ENCODE peak calls at places on chromosomes 12 and 14, in ten cellular contexts. L, E, D, X, K, N, B, J, M and P are unnamed samples.

GRCh38 chr12:71872999-71873398 is 33.4 kb downstream of the TBC1D15 start:
- DNase-seq in L (no peak), E (no peak), D (no peak), X (no peak), K (no peak), N (no peak), B (no peak), J (no peak), M (no peak), P (no peak)

GRCh38 chr14:85867450-85867849 is 337.5 kb downstream of the FLRT2 start:
- DNase-seq in L (no peak), E (no peak), D (no peak), X (no peak), K (no peak), N (no peak), B (no peak), J (no peak), M (no peak), P (no peak)

GRCh38 chr14:103848720-103849077 is 1.3 kb upstream of the PPP1R13B start:
- DNase-seq in L (no peak), E (no peak), D (peak; percentile 36), X (no peak), K (no peak), N (no peak), B (no peak), J (no peak), M (no peak), P (no peak)

GRCh38 chr12:130481392-130481879 is 143.7 kb downstream of the PIWIL1 start:
- DNase-seq in L (peak; percentile 47), E (no peak), D (no peak), X (no peak), K (no peak), N (no peak), B (no peak), J (no peak), M (no peak), P (no peak)

GRCh38 chr14:36529062-36529461 is 9.0 kb upstream of the NKX2-1 start:
- DNase-seq in L (no peak), E (no peak), D (no peak), X (no peak), K (no peak), N (no peak), B (no peak), J (no peak), M (no peak), P (no peak)

GRCh38 chr12:497501-498160 is 37.9 kb downstream of the B4GALNT3 start:
- DNase-seq in L (no peak), E (no peak), D (no peak), X (peak; percentile 37), K (no peak), N (no peak), B (peak; percentile 49), J (no peak), M (no peak), P (no peak)

GRCh38 chr12:89454080-89454848 is 70.3 kb downstream of the GALNT4 start:
- DNase-seq in L (no peak), E (no peak), D (peak; percentile 25), X (no peak), K (no peak), N (no peak), B (peak; percentile 47), J (peak; percentile 41), M (peak; percentile 44), P (no peak)

GRCh38 chr14:77409131-77409533 is 14.2 kb downstream of the NOXRED1 start:
- DNase-seq in L (no peak), E (no peak), D (no peak), X (no peak), K (no peak), N (no peak), B (no peak), J (peak; percentile 52), M (peak; percentile 48), P (peak; percentile 18)

DNA sequence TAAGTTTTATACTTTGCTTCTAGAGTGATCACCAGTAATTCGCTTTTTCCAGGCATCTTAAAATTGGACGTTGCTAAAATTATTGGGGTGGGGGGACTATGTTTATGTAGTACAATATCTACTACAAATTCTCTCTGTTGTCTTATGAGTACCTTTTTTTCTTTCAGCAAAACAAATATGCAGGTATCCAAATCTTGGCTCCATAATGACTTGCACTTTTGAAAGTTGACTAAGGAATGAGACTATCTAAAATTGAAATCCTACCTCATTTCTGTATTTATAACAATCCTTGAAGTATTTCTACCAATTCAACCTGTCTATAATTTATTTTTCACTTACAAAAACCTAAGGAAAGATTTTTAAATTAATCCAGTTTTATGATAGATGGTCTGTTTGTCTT is 2.4 kb downstream of the DYNC1H1 start:
- DNase-seq in L (no peak), E (no peak), D (no peak), X (no peak), K (no peak), N (no peak), B (no peak), J (no peak), M (no peak), P (no peak)
- H3K4me3 ChIP-seq in L (peak overlapping the region; percentile 79), E (no peak overlapping the region), D (peak overlapping the region; percentile 99), X (no peak overlapping the region), K (no peak overlapping the region), N (peak overlapping the region; percentile 98), B (peak overlapping the region; percentile 95), J (peak overlapping the region; percentile 98), M (peak overlapping the region; percentile 92), P (no peak overlapping the region)

GRCh38 chr12:52035926-52036325 is 15.3 kb upstream of the NR4A1 start:
- DNase-seq in L (no peak), E (no peak), D (no peak), X (no peak), K (no peak), N (no peak), B (no peak), J (no peak), M (no peak), P (no peak)

GRCh38 chr12:52036587-52037171 is 14.6 kb upstream of the NR4A1 start:
- DNase-seq in L (no peak), E (peak; percentile 92), D (peak; percentile 94), X (no peak), K (peak; percentile 79), N (peak; percentile 95), B (peak; percentile 88), J (peak; percentile 72), M (peak; percentile 82), P (peak; percentile 92)

GRCh38 chr12:52041032-52041431 is 10.2 kb upstream of the NR4A1 start:
- DNase-seq in L (no peak), E (no peak), D (no peak), X (no peak), K (no peak), N (no peak), B (no peak), J (no peak), M (no peak), P (no peak)

GRCh38 chr12:52037248-52037861 is 13.9 kb upstream of the NR4A1 start:
- DNase-seq in L (no peak), E (no peak), D (peak; percentile 66), X (no peak), K (peak; percentile 75), N (peak; percentile 84), B (peak; percentile 67), J (peak; percentile 62), M (peak; percentile 60), P (no peak)

DNA sequence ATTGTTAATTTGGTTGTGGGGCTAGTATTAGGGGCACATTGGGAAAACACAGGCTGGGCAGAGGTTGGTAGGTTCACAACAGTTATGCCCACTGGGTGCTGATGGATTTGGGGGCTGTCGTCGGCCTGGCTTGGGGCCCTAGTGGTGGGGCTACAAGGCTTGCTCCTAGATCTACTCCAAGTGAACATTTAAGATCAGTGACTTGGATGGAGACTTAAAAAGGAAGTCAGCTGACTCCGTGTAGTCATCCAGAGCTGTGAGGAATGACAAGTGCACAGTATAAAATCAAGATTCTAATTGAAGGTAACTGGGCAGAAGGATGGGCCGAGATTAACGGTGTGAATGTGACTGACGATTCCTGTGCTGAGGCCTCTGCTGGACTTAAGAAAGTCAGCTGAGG is 12.8 kb upstream of the NR4A1 start:
- DNase-seq in L (no peak), E (no peak), D (no peak), X (no peak), K (no peak), N (no peak), B (no peak), J (peak; percentile 29), M (peak; percentile 53), P (no peak)
- H3K4me3 ChIP-seq in L (no peak overlapping the region), E (no peak overlapping the region), D (peak overlapping the region; percentile 84), X (peak overlapping the region; percentile 39), K (peak overlapping the region; percentile 75), N (peak overlapping the region; percentile 76), B (no peak overlapping the region), J (no peak overlapping the region), M (no peak overlapping the region), P (no peak overlapping the region)

DNA sequence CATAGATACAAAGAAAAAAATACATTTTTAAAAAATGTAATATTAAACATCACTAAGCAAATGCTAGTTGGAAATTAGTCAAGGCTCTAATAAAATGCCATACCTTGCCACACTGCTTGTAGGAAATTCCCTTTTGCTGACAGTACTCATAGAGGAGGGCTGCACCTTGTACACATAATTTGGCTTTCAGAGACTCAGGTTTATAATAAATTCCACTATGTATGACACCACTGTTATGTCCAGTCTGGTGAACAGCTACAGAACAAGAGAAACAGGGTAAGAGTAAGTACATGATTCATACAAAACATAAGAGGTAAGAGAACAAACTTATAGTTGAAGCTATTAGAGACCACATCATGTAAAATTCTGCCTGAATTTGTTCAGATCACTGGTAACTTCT is 10.1 kb downstream of the L2HGDH start:
- DNase-seq in L (no peak), E (no peak), D (no peak), X (no peak), K (no peak), N (no peak), B (no peak), J (no peak), M (no peak), P (no peak)
- H3K4me3 ChIP-seq in L (no peak overlapping the region), E (no peak overlapping the region), D (no peak overlapping the region), X (no peak overlapping the region), K (no peak overlapping the region), N (no peak overlapping the region), B (no peak overlapping the region), J (no peak overlapping the region), M (no peak overlapping the region), P (no peak overlapping the region)

GRCh38 chr12:111089616-111090015 is 169.2 kb upstream of the MYL2 start:
- DNase-seq in L (no peak), E (no peak), D (no peak), X (no peak), K (no peak), N (no peak), B (no peak), J (no peak), M (no peak), P (no peak)

GRCh38 chr12:111085100-111085499 is 164.7 kb upstream of the MYL2 start:
- DNase-seq in L (no peak), E (no peak), D (no peak), X (no peak), K (no peak), N (no peak), B (no peak), J (no peak), M (no peak), P (no peak)

GRCh38 chr12:111091036-111091435 is 170.7 kb upstream of the MYL2 start:
- DNase-seq in L (no peak), E (no peak), D (no peak), X (no peak), K (no peak), N (no peak), B (no peak), J (no peak), M (no peak), P (no peak)

GRCh38 chr12:111084605-111085004 is 164.2 kb upstream of the MYL2 start:
- DNase-seq in L (no peak), E (no peak), D (no peak), X (no peak), K (no peak), N (no peak), B (no peak), J (no peak), M (no peak), P (no peak)

DNA sequence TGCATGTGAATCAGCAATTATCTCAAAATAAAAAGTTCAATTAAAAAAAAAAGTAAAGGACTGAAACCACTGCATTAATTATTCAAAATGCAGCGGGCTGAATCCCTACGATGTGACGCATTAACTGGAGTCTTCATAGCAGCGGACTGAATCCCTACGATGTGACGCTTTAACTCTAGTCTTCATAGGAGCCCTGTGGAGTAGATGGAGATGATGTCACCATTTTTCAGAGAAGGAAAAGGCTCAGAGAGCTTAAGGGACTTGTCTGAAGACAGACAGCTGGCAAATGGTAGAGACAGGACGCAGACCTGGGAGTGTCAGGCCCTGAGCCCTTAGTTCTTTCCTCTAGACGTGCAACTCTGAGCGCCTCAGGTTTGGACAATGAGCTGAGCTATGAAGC is 168.0 kb upstream of the MYL2 start:
- DNase-seq in L (no peak), E (no peak), D (no peak), X (no peak), K (no peak), N (no peak), B (no peak), J (no peak), M (no peak), P (no peak)
- H3K4me3 ChIP-seq in L (no peak overlapping the region), E (no peak overlapping the region), D (no peak overlapping the region), X (no peak overlapping the region), K (no peak overlapping the region), N (no peak overlapping the region), B (no peak overlapping the region), J (no peak overlapping the region), M (no peak overlapping the region), P (no peak overlapping the region)